ENCODE peak calls at places on chromosomes 6 and 20, in ten cellular contexts. D is NCI-H226, O is cardiac fibroblast, K is psoas muscle, R is NCI-H774, X is lower leg skin, S is colonic mucosa, I is GM10248, Y is cerebellar nuclear complex, T is T-helper 9 cell. M is an unnamed sample.

GRCh38 chr20:50305636-50306477 is 115.2 kb downstream of the CEBPB start:
- DNase-seq in I (no peak), S (peak; percentile 73), D (no peak), R (no peak), Y (no peak), O (peak; percentile 56), T (no peak), K (peak; percentile 84), X (peak; percentile 94), M (no peak)

GRCh38 chr20:4880051-4880450 is 121.3 kb downstream of the SLC23A2 start:
- DNase-seq in O (no peak), X (no peak), I (no peak), Y (no peak), D (no peak), T (no peak), R (no peak), S (no peak), K (no peak), M (no peak)

GRCh38 chr20:57387463-57387862 is 3.7 kb upstream of the RBM38 start:
- DNase-seq in K (peak; percentile 34), D (no peak), Y (no peak), S (no peak), T (no peak), I (no peak), X (no peak), R (no peak), O (no peak), M (no peak)

GRCh38 chr20:50242863-50243609 is 52.4 kb downstream of the CEBPB start:
- DNase-seq in X (no peak), S (peak; percentile 76), I (no peak), D (no peak), K (peak; percentile 48), O (peak; percentile 65), R (no peak), Y (no peak), T (no peak), M (no peak)

GRCh38 chr6:170179925-170180324 is 111.0 kb downstream of the DLL1 start:
- DNase-seq in X (no peak), S (no peak), I (no peak), O (no peak), K (no peak), D (no peak), Y (no peak), T (no peak), R (no peak), M (no peak)

GRCh38 chr6:161901740-161902426 is 628.0 kb upstream of the AGPAT4 start:
- DNase-seq in X (no peak), K (no peak), S (no peak), I (no peak), O (no peak), D (no peak), Y (no peak), R (no peak), T (no peak), M (no peak)

GRCh38 chr20:52859156-52859887 is 112.8 kb upstream of the TSHZ2 start:
- DNase-seq in T (no peak), D (no peak), X (no peak), S (no peak), I (no peak), R (no peak), K (no peak), O (peak; percentile 64), Y (no peak), M (no peak)

GRCh38 chr20:14992071-14992654 is 654.8 kb upstream of the FLRT3 start:
- DNase-seq in R (no peak), K (no peak), O (peak; percentile 12), X (no peak), I (no peak), T (no peak), Y (no peak), S (no peak), D (peak; percentile 39), M (no peak)

GRCh38 chr20:25309395-25310267 is 61.7 kb downstream of the PYGB start:
- DNase-seq in O (peak; percentile 56), I (no peak), X (no peak), T (no peak), R (no peak), Y (no peak), S (peak; percentile 74), D (peak; percentile 83), K (no peak), M (no peak)

GRCh38 chr6:33633462-33634158 is 12.5 kb downstream of the ITPR3 start:
- DNase-seq in X (peak; percentile 92), D (peak; percentile 72), S (peak; percentile 76), Y (no peak), K (peak; percentile 87), O (peak; percentile 79), I (peak; percentile 91), R (peak; percentile 8), T (peak; percentile 56), M (peak; percentile 56)

GRCh38 chr20:208937-209566 is 18.0 kb upstream of the DEFB129 start:
- DNase-seq in I (peak; percentile 28), D (peak; percentile 6), T (no peak), O (peak; percentile 83), S (no peak), R (peak; percentile 15), X (no peak), K (no peak), Y (no peak), M (no peak)

GRCh38 chr6:106199331-106199730 is 113.2 kb downstream of the PRDM1 start:
- DNase-seq in O (no peak), X (no peak), K (no peak), T (no peak), R (no peak), I (no peak), S (no peak), D (no peak), Y (no peak), M (no peak)

GRCh38 chr6:151179321-151179720 is 60.4 kb upstream of the AKAP12 start:
- DNase-seq in I (no peak), S (no peak), O (peak; percentile 55), R (no peak), T (no peak), X (no peak), K (no peak), Y (no peak), D (peak; percentile 6), M (no peak)

GRCh38 chr6:95203153-95203754 is 374.1 kb upstream of the MANEA start:
- DNase-seq in K (no peak), T (no peak), I (peak; percentile 11), S (no peak), Y (no peak), O (peak; percentile 31), X (no peak), D (no peak), R (no peak), M (no peak)

M was measured in T-helper 1 cell.